ENCODE peak calls at places on chromosomes 16 and 17, in ten cellular contexts. J is CD8-positive, alpha-beta memory T cell; I is CD4-positive, alpha-beta memory T cell; V is H1; X is GM23338; K is right cardiac atrium; P is IMR-90; L is fibroblast of villous mesenchyme; Y is dorsolateral prefrontal cortex; A is upper lobe of left lung. Q is an unnamed sample.
A peak's percentile ranks its signal among the peaks of the same experiment; 100 is the strongest.

GRCh38 chr17:17351901-17352781 is 49.0 kb downstream of the NT5M start:
- DNase-seq in I (no peak), A (no peak), V (no peak), J (no peak), X (no peak), P (peak; percentile 48), L (peak; percentile 74), Y (peak; percentile 69), K (peak; percentile 80), Q (peak; percentile 33)

GRCh38 chr17:18031955-18032354 is 7.0 kb downstream of the ATPAF2 start:
- DNase-seq in I (no peak), V (no peak), P (peak; percentile 61), Y (no peak), J (no peak), A (peak; percentile 24), L (peak; percentile 21), X (no peak), K (no peak), Q (peak; percentile 39)

GRCh38 chr17:29722411-29723198 is 99.9 kb upstream of the CORO6 start:
- DNase-seq in Y (no peak), I (peak; percentile 66), J (peak; percentile 60), K (no peak), A (peak; percentile 65), P (peak; percentile 73), V (no peak), L (peak; percentile 97), X (no peak), Q (peak; percentile 99)

GRCh38 chr17:82217530-82218204 is 5.0 kb upstream of the CCDC57 start:
- DNase-seq in I (no peak), L (peak; percentile 96), P (peak; percentile 90), K (peak; percentile 80), Y (no peak), J (no peak), A (peak; percentile 90), X (no peak), V (no peak), Q (peak; percentile 88)

GRCh38 chr16:69942627-69943170 is 8.4 kb upstream of the CLEC18A start:
- DNase-seq in L (no peak), I (no peak), P (no peak), Y (no peak), K (no peak), A (no peak), V (no peak), X (no peak), J (no peak), Q (no peak)

GRCh38 chr17:17787568-17787967 is 49.2 kb downstream of the SREBF1 start:
- DNase-seq in J (no peak), L (no peak), P (no peak), I (no peak), Y (no peak), K (no peak), X (no peak), V (no peak), A (no peak), Q (no peak)

GRCh38 chr17:38911081-38911730 is 14.2 kb upstream of the LASP1NB start:
- DNase-seq in K (peak; percentile 18), V (no peak), A (peak; percentile 11), L (no peak), P (no peak), I (no peak), X (no peak), J (peak; percentile 26), Y (no peak), Q (no peak)

GRCh38 chr17:80599546-80600305 is 55.1 kb downstream of the RPTOR start:
- DNase-seq in Y (no peak), X (no peak), J (no peak), K (no peak), A (no peak), L (peak; percentile 92), V (no peak), P (no peak), I (no peak), Q (no peak)

GRCh38 chr16:69619514-69619913 is 53.7 kb downstream of the NFAT5 start:
- DNase-seq in J (no peak), K (no peak), L (peak; percentile 74), I (no peak), P (no peak), Y (no peak), X (no peak), A (no peak), V (no peak), Q (peak; percentile 40)

GRCh38 chr16:73217654-73218053 is 169.7 kb upstream of the ZFHX3 start:
- DNase-seq in Y (no peak), X (peak; percentile 68), A (no peak), L (no peak), K (no peak), I (no peak), J (no peak), V (no peak), P (no peak), Q (no peak)

GRCh38 chr17:13776027-13776551 is 174.4 kb upstream of the HS3ST3A1 start:
- DNase-seq in V (no peak), L (peak; percentile 64), A (no peak), I (no peak), X (no peak), Y (no peak), J (no peak), P (no peak), K (peak; percentile 57), Q (no peak)

GRCh38 chr16:57100445-57100844 is 8.1 kb downstream of the CPNE2 start:
- DNase-seq in J (no peak), I (no peak), X (no peak), L (no peak), P (no peak), K (no peak), A (no peak), Y (no peak), V (no peak), Q (no peak)

GRCh38 chr16:19446300-19446846 is 28.7 kb downstream of the TMC5 start:
- DNase-seq in L (no peak), V (no peak), I (no peak), P (no peak), X (no peak), A (no peak), Y (no peak), K (no peak), J (no peak), Q (no peak)

GRCh38 chr16:9929313-9929712 is 252.9 kb downstream of the GRIN2A start:
- DNase-seq in I (no peak), V (no peak), L (no peak), X (no peak), A (no peak), Y (no peak), K (no peak), J (no peak), P (no peak), Q (no peak)

GRCh38 chr16:4801962-4802658 is at the start of gene ROGDI:
- DNase-seq in Y (peak; percentile 77), I (peak; percentile 90), K (peak; percentile 94), P (peak; percentile 12), L (peak; percentile 48), V (peak; percentile 70), A (peak; percentile 96), J (peak; percentile 88), X (peak; percentile 96), Q (peak; percentile 35)

DNA sequence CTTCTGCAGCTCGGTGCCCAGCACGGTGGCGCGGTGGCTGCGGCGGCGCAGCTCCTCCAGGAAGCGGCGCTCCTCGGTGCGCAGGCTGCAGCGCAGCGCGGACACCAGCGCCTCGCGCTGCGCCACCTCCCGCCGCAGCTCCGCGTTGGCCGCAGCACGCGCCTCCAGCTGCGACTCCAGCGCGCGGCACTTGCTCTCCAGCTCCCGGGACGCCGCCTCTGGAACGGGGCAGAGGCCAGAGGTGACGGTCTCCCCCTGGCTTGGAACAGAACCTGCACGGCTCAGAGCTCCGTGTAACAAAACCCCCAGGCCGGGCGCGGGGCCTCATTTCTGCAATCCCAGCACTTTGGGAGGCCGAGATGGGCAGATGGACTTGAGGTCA is 13.2 kb upstream of the CLUH start:
- DNase-seq in X (peak; percentile 88), I (peak; percentile 24), J (no peak), P (peak; percentile 26), L (peak; percentile 34), Y (no peak), A (no peak), K (peak; percentile 83), V (peak; percentile 61), Q (peak; percentile 24)
- H3K4me3 ChIP-seq in X (peak overlapping the region; percentile 44), I (no peak overlapping the region), J (no peak overlapping the region), P (peak overlapping the region; percentile 17), L (no peak overlapping the region), Y (peak overlapping the region; percentile 46), A (peak overlapping the region; percentile 25), K (peak overlapping the region; percentile 52), V (no peak overlapping the region), Q (no peak overlapping the region)

GRCh38 chr16:728890-729744 is 2.2 kb downstream of the HAGHL start:
- DNase-seq in Y (peak; percentile 48), V (no peak), X (peak; percentile 52), P (no peak), L (no peak), J (no peak), K (no peak), A (no peak), I (no peak), Q (no peak)
- H3K4me3 ChIP-seq in Y (peak overlapping the region; percentile 78), V (peak overlapping the region; percentile 16), X (peak overlapping the region; percentile 71), P (no peak overlapping the region), L (no peak overlapping the region), J (no peak overlapping the region), K (no peak overlapping the region), A (no peak overlapping the region), I (no peak overlapping the region), Q (peak overlapping the region; percentile 68)

GRCh38 chr16:11298143-11298900 is 17.2 kb upstream of the PRM1 start:
- DNase-seq in P (no peak), I (no peak), K (no peak), J (no peak), X (no peak), L (no peak), A (no peak), V (no peak), Y (no peak), Q (no peak)
- H3K4me3 ChIP-seq in P (no peak overlapping the region), I (no peak overlapping the region), K (no peak overlapping the region), J (no peak overlapping the region), X (no peak overlapping the region), L (no peak overlapping the region), A (no peak overlapping the region), V (no peak overlapping the region), Y (peak overlapping the region; percentile 49), Q (no peak overlapping the region)

DNA sequence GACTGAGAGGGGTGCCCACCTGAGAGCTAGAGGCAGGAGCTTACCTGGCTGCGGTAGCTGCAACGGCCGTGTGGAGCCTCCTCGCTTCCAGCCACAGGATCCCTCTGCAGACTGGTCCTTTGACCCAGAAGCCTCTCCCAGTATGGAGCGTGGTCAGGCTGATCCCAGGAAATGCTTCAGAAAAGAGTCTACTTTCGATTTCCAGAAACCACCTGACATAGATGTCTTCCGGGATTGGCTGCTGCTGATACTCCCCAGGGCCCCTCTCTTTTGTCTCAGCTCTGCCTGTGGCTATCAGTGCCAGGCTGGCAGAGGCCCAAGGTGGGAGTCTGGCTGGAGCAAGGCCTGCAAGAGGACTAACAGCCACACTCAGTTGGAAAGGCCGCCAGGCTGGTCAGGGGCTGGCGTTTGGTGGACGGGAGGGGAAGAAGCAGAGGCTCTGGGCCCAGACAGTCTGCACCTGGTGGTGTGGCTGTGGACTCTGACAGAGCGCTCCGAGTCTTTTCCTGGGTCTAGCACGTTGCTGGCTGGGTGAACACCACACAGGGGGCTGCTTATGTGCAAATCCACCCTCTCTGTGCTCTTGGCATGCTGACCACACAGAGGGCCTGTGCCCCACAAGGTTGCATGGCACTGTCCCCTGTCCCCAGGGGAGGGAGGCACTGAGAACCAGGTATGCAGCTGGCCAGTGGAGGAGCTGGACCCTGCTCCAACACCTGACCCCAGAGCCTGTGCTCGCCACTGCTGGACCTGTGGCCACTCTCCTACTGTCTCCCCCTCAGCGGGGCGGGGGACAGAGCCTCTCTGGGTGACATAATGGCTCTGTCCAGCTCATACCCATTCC is at the start of gene LGALS3BP:
- DNase-seq in K (peak; percentile 92), I (peak; percentile 38), Y (peak; percentile 72), A (peak; percentile 71), P (peak; percentile 78), X (peak; percentile 59), V (no peak), L (peak; percentile 94), J (peak; percentile 44), Q (peak; percentile 88)
- H3K4me3 ChIP-seq in K (peak within 1 kb of the TSS; percentile 16), I (peak within 1 kb of the TSS; percentile 29), Y (peak within 1 kb of the TSS; percentile 67), A (peak within 1 kb of the TSS; percentile 20), P (peak within 1 kb of the TSS; percentile 33), X (no peak within 1 kb of the TSS), V (peak within 1 kb of the TSS; percentile 19), L (peak within 1 kb of the TSS; percentile 65), J (peak within 1 kb of the TSS; percentile 58), Q (peak within 1 kb of the TSS; percentile 61)

Q was measured in choroid plexus epithelial cell.